ENCODE peak calls at places on chromosomes 5 and 9, in four cellular contexts. K is gastrocnemius medialis, J is IMR-90, Z is heart left ventricle. V is an unnamed sample.

GRCh38 chr5:83900307-83900706 is 179.7 kb upstream of the HAPLN1 start:
- DNase-seq in K (no peak), J (peak; percentile 30), Z (no peak), V (no peak)

GRCh38 chr5:149760700-149761187 is 30.6 kb downstream of the PPARGC1B start:
- DNase-seq in K (no peak), J (no peak), Z (no peak), V (no peak)

GRCh38 chr9:107208121-107208520 is 75.0 kb upstream of the RAD23B start:
- DNase-seq in K (no peak), Z (no peak), J (peak; percentile 47), V (no peak)

GRCh38 chr5:117955831-117956230 is 1032.5 kb downstream of the DTWD2 start:
- DNase-seq in K (no peak), J (no peak), Z (no peak), V (no peak)

GRCh38 chr5:113166710-113167366 is 190.2 kb downstream of the DCP2 start:
- DNase-seq in J (peak; percentile 89), Z (no peak), K (no peak), V (no peak)

GRCh38 chr9:83965350-83966208 is 14.4 kb downstream of the HNRNPK start:
- DNase-seq in Z (no peak), J (peak; percentile 43), K (no peak), V (no peak)

GRCh38 chr5:150789943-150790611 is 11.5 kb downstream of the SMIM3 start:
- DNase-seq in Z (peak; percentile 35), J (peak; percentile 99), K (no peak), V (peak; percentile 44)

GRCh38 chr5:160089549-160089948 is 29.7 kb downstream of the PWWP2A start:
- DNase-seq in Z (no peak), J (no peak), K (no peak), V (no peak)

GRCh38 chr5:165497707-165498106 is 1992.3 kb downstream of the MAT2B start:
- DNase-seq in Z (no peak), K (no peak), J (peak; percentile 3), V (no peak)

GRCh38 chr5:219492-219891 is 1.4 kb downstream of the SDHA start:
- DNase-seq in Z (no peak), J (peak; percentile 50), K (no peak), V (no peak)

GRCh38 chr5:24633705-24634325 is 11.0 kb downstream of the CDH10 start:
- DNase-seq in Z (no peak), J (peak; percentile 11), K (no peak), V (no peak)

GRCh38 chr5:143931389-143931984 is 119.5 kb downstream of the HMHB1 start:
- DNase-seq in J (no peak), Z (no peak), K (peak; percentile 20), V (no peak)

GRCh38 chr5:78361226-78361993 is 993 bp downstream of the SCAMP1 start:
- DNase-seq in K (peak; percentile 12), J (peak; percentile 78), Z (peak; percentile 63), V (peak; percentile 53)

GRCh38 chr5:33527696-33528095 is 86.9 kb downstream of the TARS1 start:
- DNase-seq in Z (no peak), J (no peak), K (no peak), V (no peak)

GRCh38 chr9:76917299-76917698 is 11.4 kb upstream of the PRUNE2 start:
- DNase-seq in K (no peak), J (no peak), Z (no peak), V (no peak)

GRCh38 chr9:73683862-73684591 is 532.4 kb downstream of the ANXA1 start:
- DNase-seq in K (no peak), Z (no peak), J (no peak), V (no peak)

GRCh38 chr9:23342296-23342695 is 483.7 kb downstream of the ELAVL2 start:
- DNase-seq in Z (no peak), J (no peak), K (no peak), V (no peak)

GRCh38 chr5:57348376-57348775 is 134.2 kb downstream of the ACTBL2 start:
- DNase-seq in Z (peak; percentile 19), K (no peak), J (no peak), V (no peak)

GRCh38 chr5:16179511-16179935 is at the start of gene MARCHF11:
- DNase-seq in K (no peak), Z (no peak), J (no peak), V (no peak)

GRCh38 chr9:93226819-93227218 is 42.9 kb downstream of the WNK2 start:
- DNase-seq in J (no peak), K (no peak), Z (no peak), V (no peak)

GRCh38 chr5:175212203-175212602 is 231.8 kb downstream of the DRD1 start:
- DNase-seq in J (no peak), Z (no peak), K (no peak), V (no peak)

GRCh38 chr9:22975921-22976320 is 529.3 kb downstream of the DMRTA1 start:
- DNase-seq in K (no peak), J (peak; percentile 33), Z (no peak), V (no peak)

GRCh38 chr5:141785135-141785534 is 93.1 kb downstream of the PCDH1 start:
- DNase-seq in K (no peak), Z (no peak), J (no peak), V (no peak)

GRCh38 chr5:167822241-167822640 is 469.2 kb upstream of the WWC1 start:
- DNase-seq in K (no peak), Z (no peak), J (no peak), V (no peak)

GRCh38 chr5:76980518-76981144 is 27.8 kb downstream of the CRHBP start:
- DNase-seq in J (no peak), Z (no peak), K (no peak), V (no peak)

GRCh38 chr5:56123531-56124243 is 109.4 kb downstream of the ANKRD55 start:
- DNase-seq in J (peak; percentile 100), K (no peak), Z (peak; percentile 41), V (peak; percentile 67)

GRCh38 chr9:104725014-104725413 is 22.5 kb upstream of the NIPSNAP3A start:
- DNase-seq in J (no peak), Z (no peak), K (no peak), V (peak; percentile 14)

GRCh38 chr9:137739371-137739915 is 120.6 kb downstream of the EHMT1 start:
- DNase-seq in J (no peak), K (no peak), Z (no peak), V (no peak)
- TF ChIP-seq POLR2A in J (no peak), K (no peak), Z (no peak), V (no peak)

GRCh38 chr9:38253200-38253599 is 139.3 kb upstream of the ALDH1B1 start:
- DNase-seq in J (no peak), Z (no peak), K (no peak), V (no peak)
- H3K27ac ChIP-seq in J (no peak overlapping the region), Z (no peak overlapping the region), K (no peak overlapping the region), V (no peak overlapping the region)

DNA sequence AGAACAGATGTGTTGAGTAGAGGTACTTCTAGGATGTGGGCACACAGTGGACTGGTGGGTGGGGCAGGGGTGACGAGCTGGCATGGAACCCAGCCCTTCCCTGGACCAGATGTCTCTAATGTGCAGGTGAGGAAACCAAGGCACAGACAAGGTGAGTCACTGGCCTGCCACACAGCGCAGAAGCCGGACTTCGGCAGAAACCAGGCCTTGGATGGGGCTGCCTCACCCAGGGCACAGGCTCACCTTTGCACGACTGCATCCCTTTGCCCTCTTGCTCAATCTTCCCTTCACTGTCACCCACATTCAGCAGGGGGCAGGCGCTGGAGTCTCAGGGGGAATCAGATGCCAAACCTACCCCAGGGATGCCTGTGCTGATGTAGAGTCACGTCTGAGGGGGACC is 65.4 kb upstream of the LMX1B start:
- DNase-seq in Z (no peak), J (no peak), K (no peak), V (no peak)
- TF ChIP-seq POLR2A in Z (no peak), J (no peak), K (no peak), V (no peak)

DNA sequence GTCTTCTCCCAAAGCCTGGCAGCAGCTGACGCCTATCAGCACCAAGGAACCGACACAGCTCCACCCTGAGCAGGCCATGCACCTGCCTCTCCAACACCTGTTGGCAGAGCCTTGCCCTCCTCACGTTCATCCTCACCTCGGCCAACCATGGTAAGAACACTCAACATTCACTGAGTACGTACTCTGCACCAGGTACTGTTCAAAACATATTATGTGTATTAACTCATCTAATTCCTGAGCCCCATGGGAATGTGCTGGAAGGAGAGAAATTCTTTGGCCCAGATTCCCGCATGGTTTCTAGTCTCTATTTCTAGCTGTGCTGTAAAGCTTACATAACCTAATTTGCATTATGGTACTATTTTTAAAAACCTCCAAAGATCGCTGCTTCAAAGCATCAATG is 86.1 kb downstream of the GPR21 start:
- DNase-seq in J (no peak), K (no peak), Z (no peak), V (no peak)
- H3K27ac ChIP-seq in J (no peak overlapping the region), K (no peak overlapping the region), Z (no peak overlapping the region), V (no peak overlapping the region)

GRCh38 chr9:133954862-133955529 is 37.1 kb downstream of the VAV2 start:
- DNase-seq in K (no peak), Z (no peak), J (no peak), V (no peak)

GRCh38 chr9:133953976-133954709 is 38.0 kb downstream of the VAV2 start:
- DNase-seq in Z (no peak), J (no peak), K (no peak), V (no peak)

GRCh38 chr9:133957328-133957727 is 34.8 kb downstream of the VAV2 start:
- DNase-seq in K (no peak), J (no peak), Z (no peak), V (no peak)

GRCh38 chr9:133956520-133957076 is 35.5 kb downstream of the VAV2 start:
- DNase-seq in K (no peak), J (peak; percentile 37), Z (no peak), V (no peak)

GRCh38 chr9:133955821-133956411 is 36.2 kb downstream of the VAV2 start:
- DNase-seq in Z (no peak), K (no peak), J (peak; percentile 47), V (no peak)
- TF ChIP-seq POLR2A in Z (no peak), K (no peak), J (no peak), V (no peak)

GRCh38 chr5:61924251-61924650 is 381.8 kb upstream of the KIF2A start:
- DNase-seq in Z (no peak), K (no peak), J (no peak), V (no peak)

GRCh38 chr5:61931236-61931635 is 374.8 kb upstream of the KIF2A start:
- DNase-seq in J (no peak), K (no peak), Z (no peak), V (no peak)

GRCh38 chr5:61926911-61927310 is 379.1 kb upstream of the KIF2A start:
- DNase-seq in J (no peak), K (no peak), Z (no peak), V (no peak)
- H3K27ac ChIP-seq in J (no peak overlapping the region), K (no peak overlapping the region), Z (no peak overlapping the region), V (no peak overlapping the region)